ENCODE peak calls at places on chromosomes 13 and 19, in four cellular contexts. One of them, this sample, is unnamed. For H3K36me3, the result is how much of the 10 kb centered on the place peaks cover.

GRCh38 chr19:6800991-6801396 is 28.5 kb downstream of the VAV1 start:
- DNase-seq in vagina: no peak
- DNase-seq in upper lobe of left lung: no peak
- DNase-seq in BJ: no peak
- DNase-seq in this sample: no peak

GRCh38 chr13:75514080-75515040 is 23.3 kb downstream of the COMMD6 start:
- DNase-seq in upper lobe of left lung: no peak
- DNase-seq in vagina: no peak
- DNase-seq in BJ: no peak
- DNase-seq in this sample: no peak

GRCh38 chr13:26168835-26169234 is 53.3 kb downstream of the RNF6 start:
- DNase-seq in vagina: no peak
- DNase-seq in BJ: no peak
- DNase-seq in upper lobe of left lung: no peak
- DNase-seq in this sample: no peak

GRCh38 chr19:29841559-29842367 is 30.0 kb downstream of the CCNE1 start:
- DNase-seq in upper lobe of left lung: no peak
- DNase-seq in vagina: no peak
- DNase-seq in BJ: no peak
- DNase-seq in this sample: no peak

GRCh38 chr19:8116437-8117293 is 32.7 kb downstream of the FBN3 start:
- DNase-seq in upper lobe of left lung: no peak
- DNase-seq in vagina: no peak
- DNase-seq in BJ: no peak
- DNase-seq in this sample: no peak

GRCh38 chr19:46471778-46472543 is 598 bp upstream of the PNMA8A start:
- DNase-seq in BJ: no peak
- DNase-seq in upper lobe of left lung: no peak
- DNase-seq in vagina: no peak
- DNase-seq in this sample: no peak

GRCh38 chr13:112740502-112741131 is 50.8 kb downstream of the ATP11A start:
- DNase-seq in upper lobe of left lung: no peak
- DNase-seq in BJ: peak
- DNase-seq in vagina: no peak
- DNase-seq in this sample: peak

GRCh38 chr13:32016631-32017030 is 14.9 kb upstream of the FRY start:
- DNase-seq in BJ: no peak
- DNase-seq in vagina: no peak
- DNase-seq in upper lobe of left lung: no peak
- DNase-seq in this sample: no peak

GRCh38 chr19:10544242-10544752 is 593 bp downstream of the ATG4D start:
- DNase-seq in upper lobe of left lung: no peak
- DNase-seq in BJ: no peak
- DNase-seq in vagina: no peak
- DNase-seq in this sample: no peak

GRCh38 chr19:19747357-19748220 is 14.7 kb upstream of the ZNF14 start:
- DNase-seq in vagina: no peak
- DNase-seq in upper lobe of left lung: peak
- DNase-seq in BJ: no peak
- DNase-seq in this sample: no peak

GRCh38 chr13:80458546-80458945 is 117.6 kb upstream of the SPRY2 start:
- DNase-seq in upper lobe of left lung: no peak
- DNase-seq in vagina: no peak
- DNase-seq in BJ: no peak
- DNase-seq in this sample: no peak

GRCh38 chr19:7932276-7932929 is 6.5 kb upstream of the CTXN1 start:
- DNase-seq in upper lobe of left lung: no peak
- DNase-seq in vagina: no peak
- DNase-seq in BJ: no peak
- DNase-seq in this sample: no peak

GRCh38 chr19:39507715-39508364 is 7.1 kb upstream of the SELENOV start:
- DNase-seq in BJ: no peak
- DNase-seq in upper lobe of left lung: no peak
- DNase-seq in vagina: no peak
- DNase-seq in this sample: no peak

GRCh38 chr13:113458218-113459065 is 5.2 kb upstream of the ADPRHL1 start:
- DNase-seq in upper lobe of left lung: no peak
- DNase-seq in BJ: no peak
- DNase-seq in vagina: no peak
- DNase-seq in this sample: peak

GRCh38 chr19:5172859-5173577 is 167.6 kb downstream of the PTPRS start:
- DNase-seq in vagina: no peak
- DNase-seq in BJ: peak
- DNase-seq in upper lobe of left lung: no peak
- DNase-seq in this sample: no peak

GRCh38 chr13:27634231-27634630 is 12.5 kb downstream of the POLR1D start:
- DNase-seq in vagina: no peak
- DNase-seq in BJ: no peak
- DNase-seq in upper lobe of left lung: no peak
- DNase-seq in this sample: no peak

GRCh38 chr19:39765091-39766076 is 13.3 kb upstream of the LEUTX start:
- DNase-seq in BJ: no peak
- DNase-seq in upper lobe of left lung: no peak
- DNase-seq in vagina: no peak
- DNase-seq in this sample: peak

GRCh38 chr13:113411216-113412023 is 41.9 kb downstream of the ADPRHL1 start:
- DNase-seq in vagina: no peak
- DNase-seq in BJ: peak
- DNase-seq in upper lobe of left lung: peak
- DNase-seq in this sample: peak

GRCh38 chr19:55492362-55492944 is 4.2 kb downstream of the SSC5D start:
- DNase-seq in vagina: no peak
- DNase-seq in upper lobe of left lung: no peak
- DNase-seq in BJ: no peak
- DNase-seq in this sample: no peak

GRCh38 chr19:44722131-44723121 is 23.5 kb downstream of the CEACAM16 start:
- DNase-seq in vagina: no peak
- DNase-seq in upper lobe of left lung: peak
- DNase-seq in BJ: no peak
- DNase-seq in this sample: no peak

GRCh38 chr13:26468203-26468602 is 89.3 kb upstream of the WASF3 start:
- DNase-seq in BJ: no peak
- DNase-seq in upper lobe of left lung: no peak
- DNase-seq in vagina: no peak
- DNase-seq in this sample: no peak

GRCh38 chr13:42654760-42655159 is 80.8 kb downstream of the TNFSF11 start:
- DNase-seq in upper lobe of left lung: no peak
- DNase-seq in BJ: no peak
- DNase-seq in vagina: no peak
- DNase-seq in this sample: no peak

GRCh38 chr13:94705081-94705751 is 7.1 kb downstream of the SOX21 start:
- DNase-seq in upper lobe of left lung: peak
- DNase-seq in BJ: no peak
- DNase-seq in vagina: no peak
- DNase-seq in this sample: no peak

GRCh38 chr19:4375164-4375619 is 25.2 kb downstream of the SH3GL1 start:
- DNase-seq in BJ: no peak
- DNase-seq in vagina: no peak
- DNase-seq in upper lobe of left lung: peak
- DNase-seq in this sample: peak

GRCh38 chr13:79534596-79534995 is 53.6 kb downstream of the NDFIP2 start:
- DNase-seq in vagina: no peak
- DNase-seq in BJ: no peak
- DNase-seq in upper lobe of left lung: no peak
- DNase-seq in this sample: no peak

GRCh38 chr13:104534847-104535246 is 1468.6 kb upstream of the SLC10A2 start:
- DNase-seq in upper lobe of left lung: no peak
- DNase-seq in vagina: no peak
- DNase-seq in BJ: no peak
- DNase-seq in this sample: no peak

DNA sequence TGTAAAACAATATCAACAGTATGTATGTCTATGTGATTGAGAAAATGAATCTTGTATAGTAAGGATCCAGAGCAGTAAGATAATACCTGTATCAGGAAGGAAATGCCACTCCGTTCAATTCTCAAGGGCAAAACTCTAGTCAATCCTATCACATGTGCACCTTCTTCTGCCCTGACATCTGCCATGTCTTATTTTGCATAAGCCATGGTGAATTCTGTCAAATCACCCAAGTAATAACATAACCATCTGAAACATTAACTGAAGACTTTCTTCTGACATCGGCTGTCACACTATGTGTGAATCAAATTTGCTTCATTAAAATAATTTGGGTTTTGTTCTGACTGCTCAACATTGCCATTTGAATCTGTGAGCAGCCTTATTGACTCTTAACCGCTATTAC is 91.2 kb downstream of the PCDH9 start:
- DNase-seq in BJ: no peak
- DNase-seq in vagina: no peak
- DNase-seq in upper lobe of left lung: no peak
- DNase-seq in this sample: no peak
- H3K36me3 ChIP-seq in BJ: under half
- H3K36me3 ChIP-seq in vagina: under half
- H3K36me3 ChIP-seq in upper lobe of left lung: under half
- H3K36me3 ChIP-seq in this sample: under half

GRCh38 chr19:1619703-1620102 is 14.4 kb upstream of the UQCR11 start:
- DNase-seq in upper lobe of left lung: no peak
- DNase-seq in BJ: no peak
- DNase-seq in vagina: no peak
- DNase-seq in this sample: no peak
- H3K36me3 ChIP-seq in upper lobe of left lung: half or more
- H3K36me3 ChIP-seq in BJ: under half
- H3K36me3 ChIP-seq in vagina: half or more
- H3K36me3 ChIP-seq in this sample: under half

GRCh38 chr19:17869114-17869608 is 2.6 kb upstream of the SLC5A5 start:
- DNase-seq in upper lobe of left lung: no peak
- DNase-seq in vagina: no peak
- DNase-seq in BJ: no peak
- DNase-seq in this sample: no peak
- H3K36me3 ChIP-seq in upper lobe of left lung: under half
- H3K36me3 ChIP-seq in vagina: under half
- H3K36me3 ChIP-seq in BJ: under half
- H3K36me3 ChIP-seq in this sample: under half

GRCh38 chr13:29511439-29511814 is 84.1 kb downstream of the SLC7A1 start:
- DNase-seq in BJ: no peak
- DNase-seq in vagina: no peak
- DNase-seq in upper lobe of left lung: no peak
- DNase-seq in this sample: no peak
- H3K36me3 ChIP-seq in BJ: under half
- H3K36me3 ChIP-seq in vagina: under half
- H3K36me3 ChIP-seq in upper lobe of left lung: under half
- H3K36me3 ChIP-seq in this sample: under half

DNA sequence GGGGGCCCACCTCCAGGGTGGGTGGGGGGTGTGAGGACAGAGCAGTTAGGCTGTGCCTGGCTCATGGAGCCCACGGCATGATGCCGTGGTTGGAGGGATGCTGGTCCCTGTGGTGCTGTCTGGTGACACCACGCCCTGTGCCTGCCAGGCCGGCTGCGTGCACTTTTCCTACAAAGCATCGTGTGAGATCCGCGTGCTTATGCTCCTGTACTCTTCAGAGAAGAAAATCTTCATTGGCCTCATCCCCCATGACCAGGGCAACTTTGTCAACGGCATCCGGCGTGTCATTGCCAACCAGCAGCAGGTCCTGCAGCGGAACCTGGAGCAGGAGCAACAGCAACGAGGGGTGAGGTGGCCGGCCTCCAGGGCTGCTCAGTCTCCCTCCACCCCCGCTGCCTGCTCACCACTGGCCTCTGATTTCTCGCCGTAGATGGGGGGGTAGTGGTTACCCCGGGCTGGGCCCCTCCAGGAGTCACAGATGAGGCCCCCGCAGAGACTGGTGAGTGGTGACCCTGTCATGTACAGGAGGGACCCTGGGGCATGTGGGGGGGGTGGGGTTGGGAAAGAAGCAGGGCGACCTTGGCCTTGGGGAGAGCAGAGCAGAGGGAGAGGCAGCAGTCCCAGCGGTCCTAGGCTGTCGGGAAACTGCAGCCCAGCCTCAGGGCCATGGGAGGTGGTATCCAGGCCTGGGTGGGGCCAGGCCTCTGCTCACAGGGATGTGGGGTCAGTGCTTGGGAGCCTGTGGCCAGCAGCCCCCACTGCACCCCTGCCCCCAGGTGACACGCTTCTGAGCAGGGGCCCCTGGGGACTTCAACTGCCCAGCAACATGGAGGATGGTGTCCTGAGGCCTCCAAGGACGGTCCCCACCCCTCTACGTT is 7.3 kb downstream of the PNKP start:
- DNase-seq in vagina: no peak
- DNase-seq in BJ: no peak
- DNase-seq in upper lobe of left lung: peak
- DNase-seq in this sample: peak
- H3K36me3 ChIP-seq in vagina: half or more
- H3K36me3 ChIP-seq in BJ: half or more
- H3K36me3 ChIP-seq in upper lobe of left lung: half or more
- H3K36me3 ChIP-seq in this sample: half or more

DNA sequence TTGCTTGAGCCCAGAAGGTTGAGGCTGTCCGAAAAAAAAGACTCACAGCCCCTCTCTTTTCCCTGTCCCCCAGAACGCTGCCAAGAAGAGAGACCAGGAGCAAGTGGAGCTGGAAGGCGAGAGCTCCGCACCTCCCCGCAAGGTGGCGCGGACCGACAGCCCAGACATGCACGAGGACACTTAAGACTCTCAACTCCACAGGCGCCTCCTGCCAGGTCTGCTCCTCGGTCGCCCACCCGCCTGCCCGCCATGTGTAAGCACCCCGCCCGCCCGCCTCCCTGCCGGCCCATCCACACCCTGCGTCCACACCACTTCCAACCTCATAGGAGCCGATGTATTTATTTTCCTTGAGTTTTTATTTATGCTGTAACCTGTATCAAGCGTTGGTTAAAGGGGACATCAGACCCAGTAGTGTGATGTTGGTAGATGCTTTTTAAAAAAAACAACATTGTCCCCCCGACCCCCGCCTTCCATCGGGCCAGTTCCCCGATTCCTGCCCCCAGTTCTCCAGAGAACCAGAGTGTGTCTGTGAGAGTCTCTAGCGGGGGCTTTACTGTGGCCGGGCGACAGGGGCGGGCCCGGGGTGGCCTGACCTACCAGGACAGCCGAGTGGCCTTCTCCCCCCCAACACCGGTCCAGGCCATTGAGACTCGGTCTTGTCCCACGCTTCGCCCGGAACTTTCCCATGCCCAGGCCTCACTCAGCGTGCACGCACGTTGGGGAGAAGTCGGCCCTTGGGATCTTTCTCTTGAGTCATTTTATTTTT is 10.3 kb downstream of the DDA1 start:
- DNase-seq in upper lobe of left lung: peak
- DNase-seq in BJ: no peak
- DNase-seq in vagina: no peak
- DNase-seq in this sample: no peak
- H3K36me3 ChIP-seq in upper lobe of left lung: under half
- H3K36me3 ChIP-seq in BJ: under half
- H3K36me3 ChIP-seq in vagina: under half
- H3K36me3 ChIP-seq in this sample: under half

This sample was measured in heart left ventricle.